ENCODE peak calls at places on chromosomes 11 and 22, in seven cellular contexts. X is transverse colon, Q is upper lobe of right lung, V is islet precursor cell, T is mesendoderm, M is NCI-H345, U is globus pallidus. S is an unnamed sample.

GRCh38 chr11:105489431-105489830 is 120.4 kb upstream of the GRIA4 start:
- DNase-seq in T (no peak), V (no peak), U (peak; percentile 40), Q (no peak), X (no peak), M (peak; percentile 47), S (no peak)

GRCh38 chr22:44671742-44672141 is 30.3 kb upstream of the PRR5 start:
- DNase-seq in T (no peak), Q (no peak), X (no peak), V (no peak), U (no peak), M (no peak), S (no peak)

GRCh38 chr22:36055376-36056310 is 27.0 kb upstream of the RBFOX2 start:
- DNase-seq in T (no peak), Q (no peak), U (no peak), V (no peak), M (no peak), X (no peak), S (no peak)

GRCh38 chr11:86500500-86501170 is 125.9 kb downstream of the CCDC81 start:
- DNase-seq in Q (no peak), X (no peak), V (no peak), T (no peak), U (no peak), M (no peak), S (no peak)

GRCh38 chr11:6219359-6219758 is 14.0 kb downstream of the C11orf42 start:
- DNase-seq in M (no peak), V (no peak), U (no peak), Q (no peak), T (peak; percentile 82), X (peak; percentile 36), S (no peak)

GRCh38 chr11:16365456-16366355 is 9.4 kb upstream of the SOX6 start:
- DNase-seq in X (no peak), U (peak; percentile 10), T (no peak), V (no peak), Q (no peak), M (peak; percentile 74), S (no peak)

GRCh38 chr11:59957094-59957493 is 6.7 kb upstream of the OOSP4A start:
- DNase-seq in X (no peak), Q (no peak), M (no peak), U (no peak), V (no peak), T (no peak), S (no peak)

GRCh38 chr11:86922225-86922624 is 33.0 kb downstream of the FZD4 start:
- DNase-seq in T (no peak), V (no peak), M (no peak), U (no peak), X (no peak), Q (no peak), S (no peak)

GRCh38 chr22:27445876-27446275 is 355.7 kb downstream of the MN1 start:
- DNase-seq in U (no peak), V (no peak), M (no peak), Q (no peak), X (no peak), T (no peak), S (no peak)

GRCh38 chr22:46250035-46250782 is at the start of gene CDPF1:
- DNase-seq in Q (peak; percentile 96), V (peak; percentile 94), U (peak; percentile 85), T (peak; percentile 80), X (peak; percentile 95), M (peak; percentile 85), S (peak; percentile 85)

GRCh38 chr11:47305734-47306483 is 36.0 kb downstream of the MADD start:
- DNase-seq in T (no peak), V (no peak), U (peak; percentile 72), X (no peak), M (no peak), Q (no peak), S (no peak)

GRCh38 chr11:9384535-9385287 is at the start of gene IPO7:
- DNase-seq in X (peak; percentile 92), U (peak; percentile 94), V (peak; percentile 95), Q (peak; percentile 95), T (peak; percentile 97), M (peak; percentile 92), S (peak; percentile 96)

GRCh38 chr11:123122341-123122740 is 60.4 kb upstream of the HSPA8 start:
- DNase-seq in V (no peak), T (no peak), U (no peak), M (no peak), Q (no peak), X (peak; percentile 21), S (no peak)

GRCh38 chr11:2409701-2410468 is 9.3 kb downstream of the TSSC4 start:
- DNase-seq in X (no peak), M (no peak), V (no peak), U (no peak), Q (no peak), T (no peak), S (no peak)

GRCh38 chr11:8828055-8828454 is 82.9 kb upstream of the AKIP1 start:
- DNase-seq in M (no peak), U (no peak), X (no peak), V (no peak), T (no peak), Q (no peak), S (no peak)

GRCh38 chr11:46290598-46291309 is 13.3 kb downstream of the CREB3L1 start:
- DNase-seq in T (peak; percentile 94), M (no peak), V (peak; percentile 97), U (no peak), X (peak; percentile 76), Q (peak; percentile 88), S (peak; percentile 98)

GRCh38 chr11:111573821-111574249 is 28.4 kb upstream of the SIK2 start:
- DNase-seq in V (no peak), T (no peak), U (no peak), M (no peak), X (no peak), Q (no peak), S (no peak)

GRCh38 chr11:59265735-59266134 is 53.0 kb upstream of the MPEG1 start:
- DNase-seq in T (no peak), U (no peak), Q (no peak), M (no peak), V (no peak), X (no peak), S (no peak)

GRCh38 chr11:34501500-34501899 is 12.1 kb downstream of the ELF5 start:
- DNase-seq in M (no peak), V (no peak), T (no peak), Q (no peak), U (no peak), X (no peak), S (no peak)

GRCh38 chr22:31400023-31400397 is 606 bp downstream of the DRG1 start:
- DNase-seq in V (no peak), M (no peak), T (peak; percentile 11), U (no peak), Q (no peak), X (peak; percentile 7), S (peak; percentile 7)

GRCh38 chr11:15584158-15584557 is 469.4 kb downstream of the INSC start:
- DNase-seq in X (no peak), M (no peak), V (no peak), U (no peak), T (no peak), Q (no peak), S (no peak)